ENCODE peak calls at places on chromosomes 6 and 20, in nine cellular contexts. One of them, this sample, is unnamed.
A peak's percentile ranks its signal among the peaks of the same experiment; 100 is the strongest.

GRCh38 chr6:70210462-70210861 is 92.4 kb downstream of the COL9A1 start:
- DNase-seq in fibroblast of lung: no peak
- DNase-seq in NCI-H1436 treated with DMSO at 0.1 percent for 48 hours: no peak
- DNase-seq in DMS153: no peak
- DNase-seq in stimulated activated CD4-positive, alpha-beta T cell treated with anti-CD3 and anti-CD28 coated beads, Interleukin-12 subunit alpha, Interleukin-12 subunit beta, amount 100 ng/mL, for 4 hours: no peak
- DNase-seq in activated CD4-positive, alpha-beta T cell treated with anti-CD3 and anti-CD28 coated beads, Interleukin-2, amount 50 U/mL, for 1 hour: no peak
- DNase-seq in NCI-H2081: no peak
- DNase-seq in left cardiac atrium: no peak
- DNase-seq in pulmonary artery endothelial cell: no peak
- DNase-seq in this sample: no peak

GRCh38 chr6:55299285-55299684 is 28.0 kb upstream of the GFRAL start:
- DNase-seq in fibroblast of lung: no peak
- DNase-seq in NCI-H1436 treated with DMSO at 0.1 percent for 48 hours: no peak
- DNase-seq in DMS153: no peak
- DNase-seq in stimulated activated CD4-positive, alpha-beta T cell treated with anti-CD3 and anti-CD28 coated beads, Interleukin-12 subunit alpha, Interleukin-12 subunit beta, amount 100 ng/mL, for 4 hours: no peak
- DNase-seq in activated CD4-positive, alpha-beta T cell treated with anti-CD3 and anti-CD28 coated beads, Interleukin-2, amount 50 U/mL, for 1 hour: no peak
- DNase-seq in NCI-H2081: peak; percentile 39
- DNase-seq in left cardiac atrium: no peak
- DNase-seq in pulmonary artery endothelial cell: no peak
- DNase-seq in this sample: no peak

GRCh38 chr6:155001482-155001881 is 6.4 kb downstream of the TIAM2 start:
- DNase-seq in fibroblast of lung: peak; percentile 54
- DNase-seq in NCI-H1436 treated with DMSO at 0.1 percent for 48 hours: no peak
- DNase-seq in DMS153: no peak
- DNase-seq in stimulated activated CD4-positive, alpha-beta T cell treated with anti-CD3 and anti-CD28 coated beads, Interleukin-12 subunit alpha, Interleukin-12 subunit beta, amount 100 ng/mL, for 4 hours: no peak
- DNase-seq in activated CD4-positive, alpha-beta T cell treated with anti-CD3 and anti-CD28 coated beads, Interleukin-2, amount 50 U/mL, for 1 hour: no peak
- DNase-seq in NCI-H2081: no peak
- DNase-seq in left cardiac atrium: no peak
- DNase-seq in pulmonary artery endothelial cell: no peak
- DNase-seq in this sample: no peak

GRCh38 chr6:30645989-30646388 is 944 bp upstream of the C6orf136 start:
- DNase-seq in fibroblast of lung: no peak
- DNase-seq in NCI-H1436 treated with DMSO at 0.1 percent for 48 hours: no peak
- DNase-seq in DMS153: no peak
- DNase-seq in stimulated activated CD4-positive, alpha-beta T cell treated with anti-CD3 and anti-CD28 coated beads, Interleukin-12 subunit alpha, Interleukin-12 subunit beta, amount 100 ng/mL, for 4 hours: no peak
- DNase-seq in activated CD4-positive, alpha-beta T cell treated with anti-CD3 and anti-CD28 coated beads, Interleukin-2, amount 50 U/mL, for 1 hour: no peak
- DNase-seq in NCI-H2081: no peak
- DNase-seq in left cardiac atrium: no peak
- DNase-seq in pulmonary artery endothelial cell: no peak
- DNase-seq in this sample: no peak

GRCh38 chr6:44072452-44072958 is 54.7 kb downstream of the MRPL14 start:
- DNase-seq in fibroblast of lung: no peak
- DNase-seq in NCI-H1436 treated with DMSO at 0.1 percent for 48 hours: no peak
- DNase-seq in DMS153: no peak
- DNase-seq in stimulated activated CD4-positive, alpha-beta T cell treated with anti-CD3 and anti-CD28 coated beads, Interleukin-12 subunit alpha, Interleukin-12 subunit beta, amount 100 ng/mL, for 4 hours: no peak
- DNase-seq in activated CD4-positive, alpha-beta T cell treated with anti-CD3 and anti-CD28 coated beads, Interleukin-2, amount 50 U/mL, for 1 hour: no peak
- DNase-seq in NCI-H2081: no peak
- DNase-seq in left cardiac atrium: no peak
- DNase-seq in pulmonary artery endothelial cell: no peak
- DNase-seq in this sample: no peak

GRCh38 chr6:136382676-136383075 is 93.0 kb upstream of the BCLAF1 start:
- DNase-seq in fibroblast of lung: no peak
- DNase-seq in NCI-H1436 treated with DMSO at 0.1 percent for 48 hours: no peak
- DNase-seq in DMS153: no peak
- DNase-seq in stimulated activated CD4-positive, alpha-beta T cell treated with anti-CD3 and anti-CD28 coated beads, Interleukin-12 subunit alpha, Interleukin-12 subunit beta, amount 100 ng/mL, for 4 hours: no peak
- DNase-seq in activated CD4-positive, alpha-beta T cell treated with anti-CD3 and anti-CD28 coated beads, Interleukin-2, amount 50 U/mL, for 1 hour: no peak
- DNase-seq in NCI-H2081: no peak
- DNase-seq in left cardiac atrium: no peak
- DNase-seq in pulmonary artery endothelial cell: no peak
- DNase-seq in this sample: no peak

GRCh38 chr6:115613488-115613887 is 447.2 kb downstream of the FRK start:
- DNase-seq in fibroblast of lung: peak; percentile 92
- DNase-seq in NCI-H1436 treated with DMSO at 0.1 percent for 48 hours: no peak
- DNase-seq in DMS153: no peak
- DNase-seq in stimulated activated CD4-positive, alpha-beta T cell treated with anti-CD3 and anti-CD28 coated beads, Interleukin-12 subunit alpha, Interleukin-12 subunit beta, amount 100 ng/mL, for 4 hours: no peak
- DNase-seq in activated CD4-positive, alpha-beta T cell treated with anti-CD3 and anti-CD28 coated beads, Interleukin-2, amount 50 U/mL, for 1 hour: no peak
- DNase-seq in NCI-H2081: no peak
- DNase-seq in left cardiac atrium: no peak
- DNase-seq in pulmonary artery endothelial cell: no peak
- DNase-seq in this sample: no peak

GRCh38 chr6:142605922-142606321 is 304.1 kb downstream of the ADGRG6 start:
- DNase-seq in fibroblast of lung: peak; percentile 87
- DNase-seq in NCI-H1436 treated with DMSO at 0.1 percent for 48 hours: no peak
- DNase-seq in DMS153: no peak
- DNase-seq in stimulated activated CD4-positive, alpha-beta T cell treated with anti-CD3 and anti-CD28 coated beads, Interleukin-12 subunit alpha, Interleukin-12 subunit beta, amount 100 ng/mL, for 4 hours: no peak
- DNase-seq in activated CD4-positive, alpha-beta T cell treated with anti-CD3 and anti-CD28 coated beads, Interleukin-2, amount 50 U/mL, for 1 hour: no peak
- DNase-seq in NCI-H2081: no peak
- DNase-seq in left cardiac atrium: no peak
- DNase-seq in pulmonary artery endothelial cell: no peak
- DNase-seq in this sample: no peak

GRCh38 chr6:98747960-98748359 is 86.4 kb upstream of the POU3F2 start:
- DNase-seq in fibroblast of lung: peak; percentile 46
- DNase-seq in NCI-H1436 treated with DMSO at 0.1 percent for 48 hours: no peak
- DNase-seq in DMS153: no peak
- DNase-seq in stimulated activated CD4-positive, alpha-beta T cell treated with anti-CD3 and anti-CD28 coated beads, Interleukin-12 subunit alpha, Interleukin-12 subunit beta, amount 100 ng/mL, for 4 hours: no peak
- DNase-seq in activated CD4-positive, alpha-beta T cell treated with anti-CD3 and anti-CD28 coated beads, Interleukin-2, amount 50 U/mL, for 1 hour: no peak
- DNase-seq in NCI-H2081: no peak
- DNase-seq in left cardiac atrium: no peak
- DNase-seq in pulmonary artery endothelial cell: no peak
- DNase-seq in this sample: no peak

GRCh38 chr6:80179691-80180090 is 73.2 kb downstream of the BCKDHB start:
- DNase-seq in fibroblast of lung: no peak
- DNase-seq in NCI-H1436 treated with DMSO at 0.1 percent for 48 hours: no peak
- DNase-seq in DMS153: no peak
- DNase-seq in stimulated activated CD4-positive, alpha-beta T cell treated with anti-CD3 and anti-CD28 coated beads, Interleukin-12 subunit alpha, Interleukin-12 subunit beta, amount 100 ng/mL, for 4 hours: no peak
- DNase-seq in activated CD4-positive, alpha-beta T cell treated with anti-CD3 and anti-CD28 coated beads, Interleukin-2, amount 50 U/mL, for 1 hour: no peak
- DNase-seq in NCI-H2081: no peak
- DNase-seq in left cardiac atrium: no peak
- DNase-seq in pulmonary artery endothelial cell: no peak
- DNase-seq in this sample: no peak

GRCh38 chr20:45407067-45407745 is 883 bp upstream of the DBNDD2 start:
- DNase-seq in fibroblast of lung: peak; percentile 28
- DNase-seq in NCI-H1436 treated with DMSO at 0.1 percent for 48 hours: no peak
- DNase-seq in DMS153: peak; percentile 13
- DNase-seq in stimulated activated CD4-positive, alpha-beta T cell treated with anti-CD3 and anti-CD28 coated beads, Interleukin-12 subunit alpha, Interleukin-12 subunit beta, amount 100 ng/mL, for 4 hours: no peak
- DNase-seq in activated CD4-positive, alpha-beta T cell treated with anti-CD3 and anti-CD28 coated beads, Interleukin-2, amount 50 U/mL, for 1 hour: no peak
- DNase-seq in NCI-H2081: peak; percentile 35
- DNase-seq in left cardiac atrium: peak; percentile 72
- DNase-seq in pulmonary artery endothelial cell: no peak
- DNase-seq in this sample: no peak

GRCh38 chr6:190596-191395 is 101.5 kb upstream of the DUSP22 start:
- DNase-seq in fibroblast of lung: no peak
- DNase-seq in NCI-H1436 treated with DMSO at 0.1 percent for 48 hours: no peak
- DNase-seq in DMS153: no peak
- DNase-seq in stimulated activated CD4-positive, alpha-beta T cell treated with anti-CD3 and anti-CD28 coated beads, Interleukin-12 subunit alpha, Interleukin-12 subunit beta, amount 100 ng/mL, for 4 hours: no peak
- DNase-seq in activated CD4-positive, alpha-beta T cell treated with anti-CD3 and anti-CD28 coated beads, Interleukin-2, amount 50 U/mL, for 1 hour: no peak
- DNase-seq in NCI-H2081: no peak
- DNase-seq in left cardiac atrium: no peak
- DNase-seq in pulmonary artery endothelial cell: no peak
- DNase-seq in this sample: no peak

GRCh38 chr20:4120921-4121321 is 105.6 kb upstream of the RNF24 start:
- DNase-seq in fibroblast of lung: no peak
- DNase-seq in NCI-H1436 treated with DMSO at 0.1 percent for 48 hours: no peak
- DNase-seq in DMS153: no peak
- DNase-seq in stimulated activated CD4-positive, alpha-beta T cell treated with anti-CD3 and anti-CD28 coated beads, Interleukin-12 subunit alpha, Interleukin-12 subunit beta, amount 100 ng/mL, for 4 hours: no peak
- DNase-seq in activated CD4-positive, alpha-beta T cell treated with anti-CD3 and anti-CD28 coated beads, Interleukin-2, amount 50 U/mL, for 1 hour: no peak
- DNase-seq in NCI-H2081: no peak
- DNase-seq in left cardiac atrium: peak; percentile 44
- DNase-seq in pulmonary artery endothelial cell: peak; percentile 47
- DNase-seq in this sample: no peak

GRCh38 chr6:48765352-48765961 is 654.5 kb upstream of the PTCHD4 start:
- DNase-seq in fibroblast of lung: peak; percentile 61
- DNase-seq in NCI-H1436 treated with DMSO at 0.1 percent for 48 hours: peak; percentile 48
- DNase-seq in DMS153: peak; percentile 25
- DNase-seq in stimulated activated CD4-positive, alpha-beta T cell treated with anti-CD3 and anti-CD28 coated beads, Interleukin-12 subunit alpha, Interleukin-12 subunit beta, amount 100 ng/mL, for 4 hours: no peak
- DNase-seq in activated CD4-positive, alpha-beta T cell treated with anti-CD3 and anti-CD28 coated beads, Interleukin-2, amount 50 U/mL, for 1 hour: no peak
- DNase-seq in NCI-H2081: peak; percentile 75
- DNase-seq in left cardiac atrium: no peak
- DNase-seq in pulmonary artery endothelial cell: no peak
- DNase-seq in this sample: peak; percentile 34

GRCh38 chr6:136250686-136251008 is 536 bp upstream of the MTFR2 start:
- DNase-seq in fibroblast of lung: no peak
- DNase-seq in NCI-H1436 treated with DMSO at 0.1 percent for 48 hours: no peak
- DNase-seq in DMS153: no peak
- DNase-seq in stimulated activated CD4-positive, alpha-beta T cell treated with anti-CD3 and anti-CD28 coated beads, Interleukin-12 subunit alpha, Interleukin-12 subunit beta, amount 100 ng/mL, for 4 hours: no peak
- DNase-seq in activated CD4-positive, alpha-beta T cell treated with anti-CD3 and anti-CD28 coated beads, Interleukin-2, amount 50 U/mL, for 1 hour: no peak
- DNase-seq in NCI-H2081: no peak
- DNase-seq in left cardiac atrium: no peak
- DNase-seq in pulmonary artery endothelial cell: no peak
- DNase-seq in this sample: no peak

GRCh38 chr6:124999105-124999764 is 37.0 kb downstream of the RNF217 start:
- DNase-seq in fibroblast of lung: peak; percentile 59
- DNase-seq in NCI-H1436 treated with DMSO at 0.1 percent for 48 hours: no peak
- DNase-seq in DMS153: no peak
- DNase-seq in stimulated activated CD4-positive, alpha-beta T cell treated with anti-CD3 and anti-CD28 coated beads, Interleukin-12 subunit alpha, Interleukin-12 subunit beta, amount 100 ng/mL, for 4 hours: no peak
- DNase-seq in activated CD4-positive, alpha-beta T cell treated with anti-CD3 and anti-CD28 coated beads, Interleukin-2, amount 50 U/mL, for 1 hour: no peak
- DNase-seq in NCI-H2081: no peak
- DNase-seq in left cardiac atrium: no peak
- DNase-seq in pulmonary artery endothelial cell: no peak
- DNase-seq in this sample: no peak

GRCh38 chr20:32329817-32330554 is 28.1 kb upstream of the ASXL1 start:
- DNase-seq in fibroblast of lung: no peak
- DNase-seq in NCI-H1436 treated with DMSO at 0.1 percent for 48 hours: no peak
- DNase-seq in DMS153: peak; percentile 63
- DNase-seq in stimulated activated CD4-positive, alpha-beta T cell treated with anti-CD3 and anti-CD28 coated beads, Interleukin-12 subunit alpha, Interleukin-12 subunit beta, amount 100 ng/mL, for 4 hours: no peak
- DNase-seq in activated CD4-positive, alpha-beta T cell treated with anti-CD3 and anti-CD28 coated beads, Interleukin-2, amount 50 U/mL, for 1 hour: no peak
- DNase-seq in NCI-H2081: peak; percentile 6
- DNase-seq in left cardiac atrium: no peak
- DNase-seq in pulmonary artery endothelial cell: no peak
- DNase-seq in this sample: no peak

GRCh38 chr6:139583420-139583819 is 209.0 kb upstream of the CITED2 start:
- DNase-seq in fibroblast of lung: peak; percentile 59
- DNase-seq in NCI-H1436 treated with DMSO at 0.1 percent for 48 hours: no peak
- DNase-seq in DMS153: no peak
- DNase-seq in stimulated activated CD4-positive, alpha-beta T cell treated with anti-CD3 and anti-CD28 coated beads, Interleukin-12 subunit alpha, Interleukin-12 subunit beta, amount 100 ng/mL, for 4 hours: no peak
- DNase-seq in activated CD4-positive, alpha-beta T cell treated with anti-CD3 and anti-CD28 coated beads, Interleukin-2, amount 50 U/mL, for 1 hour: no peak
- DNase-seq in NCI-H2081: no peak
- DNase-seq in left cardiac atrium: no peak
- DNase-seq in pulmonary artery endothelial cell: no peak
- DNase-seq in this sample: no peak

GRCh38 chr6:36703982-36704381 is 6.4 kb downstream of the RAB44 start:
- DNase-seq in fibroblast of lung: no peak
- DNase-seq in NCI-H1436 treated with DMSO at 0.1 percent for 48 hours: no peak
- DNase-seq in DMS153: no peak
- DNase-seq in stimulated activated CD4-positive, alpha-beta T cell treated with anti-CD3 and anti-CD28 coated beads, Interleukin-12 subunit alpha, Interleukin-12 subunit beta, amount 100 ng/mL, for 4 hours: no peak
- DNase-seq in activated CD4-positive, alpha-beta T cell treated with anti-CD3 and anti-CD28 coated beads, Interleukin-2, amount 50 U/mL, for 1 hour: no peak
- DNase-seq in NCI-H2081: no peak
- DNase-seq in left cardiac atrium: no peak
- DNase-seq in pulmonary artery endothelial cell: no peak
- DNase-seq in this sample: no peak

GRCh38 chr6:105431226-105431625 is 28.3 kb upstream of the PREP start:
- DNase-seq in fibroblast of lung: peak; percentile 50
- DNase-seq in NCI-H1436 treated with DMSO at 0.1 percent for 48 hours: no peak
- DNase-seq in DMS153: peak; percentile 4
- DNase-seq in stimulated activated CD4-positive, alpha-beta T cell treated with anti-CD3 and anti-CD28 coated beads, Interleukin-12 subunit alpha, Interleukin-12 subunit beta, amount 100 ng/mL, for 4 hours: no peak
- DNase-seq in activated CD4-positive, alpha-beta T cell treated with anti-CD3 and anti-CD28 coated beads, Interleukin-2, amount 50 U/mL, for 1 hour: no peak
- DNase-seq in NCI-H2081: peak; percentile 13
- DNase-seq in left cardiac atrium: no peak
- DNase-seq in pulmonary artery endothelial cell: no peak
- DNase-seq in this sample: no peak

GRCh38 chr20:63891061-63892002 is 3.6 kb upstream of the DNAJC5 start:
- DNase-seq in fibroblast of lung: no peak
- DNase-seq in NCI-H1436 treated with DMSO at 0.1 percent for 48 hours: no peak
- DNase-seq in DMS153: no peak
- DNase-seq in stimulated activated CD4-positive, alpha-beta T cell treated with anti-CD3 and anti-CD28 coated beads, Interleukin-12 subunit alpha, Interleukin-12 subunit beta, amount 100 ng/mL, for 4 hours: no peak
- DNase-seq in activated CD4-positive, alpha-beta T cell treated with anti-CD3 and anti-CD28 coated beads, Interleukin-2, amount 50 U/mL, for 1 hour: no peak
- DNase-seq in NCI-H2081: no peak
- DNase-seq in left cardiac atrium: no peak
- DNase-seq in pulmonary artery endothelial cell: no peak
- DNase-seq in this sample: no peak

GRCh38 chr20:56626367-56627121 is 2.6 kb upstream of the TFAP2C start:
- DNase-seq in fibroblast of lung: peak; percentile 21
- DNase-seq in NCI-H1436 treated with DMSO at 0.1 percent for 48 hours: no peak
- DNase-seq in DMS153: no peak
- DNase-seq in stimulated activated CD4-positive, alpha-beta T cell treated with anti-CD3 and anti-CD28 coated beads, Interleukin-12 subunit alpha, Interleukin-12 subunit beta, amount 100 ng/mL, for 4 hours: no peak
- DNase-seq in activated CD4-positive, alpha-beta T cell treated with anti-CD3 and anti-CD28 coated beads, Interleukin-2, amount 50 U/mL, for 1 hour: no peak
- DNase-seq in NCI-H2081: no peak
- DNase-seq in left cardiac atrium: no peak
- DNase-seq in pulmonary artery endothelial cell: no peak
- DNase-seq in this sample: no peak

GRCh38 chr6:40997256-40997957 is 41.6 kb downstream of the UNC5CL start:
- DNase-seq in fibroblast of lung: peak; percentile 83
- DNase-seq in NCI-H1436 treated with DMSO at 0.1 percent for 48 hours: no peak
- DNase-seq in DMS153: peak; percentile 45
- DNase-seq in stimulated activated CD4-positive, alpha-beta T cell treated with anti-CD3 and anti-CD28 coated beads, Interleukin-12 subunit alpha, Interleukin-12 subunit beta, amount 100 ng/mL, for 4 hours: no peak
- DNase-seq in activated CD4-positive, alpha-beta T cell treated with anti-CD3 and anti-CD28 coated beads, Interleukin-2, amount 50 U/mL, for 1 hour: no peak
- DNase-seq in NCI-H2081: no peak
- DNase-seq in left cardiac atrium: no peak
- DNase-seq in pulmonary artery endothelial cell: peak; percentile 52
- DNase-seq in this sample: peak; percentile 52

GRCh38 chr6:92647630-92648029 is 771.7 kb downstream of the EPHA7 start:
- DNase-seq in fibroblast of lung: peak; percentile 40
- DNase-seq in NCI-H1436 treated with DMSO at 0.1 percent for 48 hours: no peak
- DNase-seq in DMS153: no peak
- DNase-seq in stimulated activated CD4-positive, alpha-beta T cell treated with anti-CD3 and anti-CD28 coated beads, Interleukin-12 subunit alpha, Interleukin-12 subunit beta, amount 100 ng/mL, for 4 hours: no peak
- DNase-seq in activated CD4-positive, alpha-beta T cell treated with anti-CD3 and anti-CD28 coated beads, Interleukin-2, amount 50 U/mL, for 1 hour: no peak
- DNase-seq in NCI-H2081: no peak
- DNase-seq in left cardiac atrium: no peak
- DNase-seq in pulmonary artery endothelial cell: no peak
- DNase-seq in this sample: no peak

This sample was measured in glomerular endothelial cell.